ENCODE peak calls at places on chromosome 17, in seven cellular contexts. One of them, this sample, is unnamed.
A peak's percentile ranks its signal among the peaks of the same experiment; 100 is the strongest.

GRCh38 chr17:66715745-66716156 is 119.2 kb upstream of the CACNG5 start:
- DNase-seq in GM12878: peak; percentile 53
- DNase-seq in H1: no peak
- DNase-seq in HepG2: peak; percentile 69
- DNase-seq in HCT116: peak; percentile 64
- DNase-seq in K562: peak; percentile 62
- DNase-seq in SK-N-SH: peak; percentile 74
- DNase-seq in this sample: peak; percentile 80

GRCh38 chr17:45223541-45224528 is 2.1 kb downstream of the FMNL1 start:
- DNase-seq in K562: no peak
- DNase-seq in GM12878: no peak
- DNase-seq in SK-N-SH: no peak
- DNase-seq in HCT116: no peak
- DNase-seq in H1: no peak
- DNase-seq in HepG2: no peak
- DNase-seq in this sample: peak; percentile 36

GRCh38 chr17:77456951-77457548 is 316.3 kb downstream of the SEC14L1 start:
- DNase-seq in GM12878: no peak
- DNase-seq in H1: no peak
- DNase-seq in HCT116: no peak
- DNase-seq in HepG2: no peak
- DNase-seq in SK-N-SH: no peak
- DNase-seq in K562: no peak
- DNase-seq in this sample: no peak

GRCh38 chr17:1298616-1299015 is 19.2 kb downstream of the TRARG1 start:
- DNase-seq in SK-N-SH: no peak
- DNase-seq in K562: no peak
- DNase-seq in HCT116: no peak
- DNase-seq in H1: peak; percentile 73
- DNase-seq in GM12878: no peak
- DNase-seq in HepG2: no peak
- DNase-seq in this sample: no peak

GRCh38 chr17:29585080-29585751 is 4.2 kb downstream of the GIT1 start:
- DNase-seq in HCT116: no peak
- DNase-seq in H1: no peak
- DNase-seq in K562: peak; percentile 36
- DNase-seq in SK-N-SH: peak; percentile 24
- DNase-seq in GM12878: no peak
- DNase-seq in HepG2: no peak
- DNase-seq in this sample: no peak

GRCh38 chr17:78063489-78063888 is 65.1 kb downstream of the TMC6 start:
- DNase-seq in HCT116: no peak
- DNase-seq in HepG2: no peak
- DNase-seq in SK-N-SH: no peak
- DNase-seq in K562: no peak
- DNase-seq in GM12878: no peak
- DNase-seq in H1: no peak
- DNase-seq in this sample: no peak

GRCh38 chr17:67253379-67253778 is 8.4 kb upstream of the HELZ start:
- DNase-seq in SK-N-SH: no peak
- DNase-seq in H1: no peak
- DNase-seq in K562: no peak
- DNase-seq in HCT116: no peak
- DNase-seq in HepG2: no peak
- DNase-seq in GM12878: no peak
- DNase-seq in this sample: no peak

GRCh38 chr17:21013983-21014382 is 28.8 kb downstream of the USP22 start:
- DNase-seq in GM12878: no peak
- DNase-seq in HCT116: no peak
- DNase-seq in H1: no peak
- DNase-seq in HepG2: no peak
- DNase-seq in K562: no peak
- DNase-seq in SK-N-SH: no peak
- DNase-seq in this sample: no peak

GRCh38 chr17:29283496-29283895 is 10.5 kb downstream of the NUFIP2 start:
- DNase-seq in H1: no peak
- DNase-seq in HepG2: no peak
- DNase-seq in HCT116: no peak
- DNase-seq in GM12878: no peak
- DNase-seq in SK-N-SH: peak; percentile 49
- DNase-seq in K562: no peak
- DNase-seq in this sample: no peak

GRCh38 chr17:16122697-16123434 is 92.5 kb downstream of the NCOR1 start:
- DNase-seq in HepG2: no peak
- DNase-seq in GM12878: no peak
- DNase-seq in K562: no peak
- DNase-seq in H1: no peak
- DNase-seq in HCT116: no peak
- DNase-seq in SK-N-SH: no peak
- DNase-seq in this sample: no peak
- TF ChIP-seq JUND in HepG2: no peak
- TF ChIP-seq JUND in GM12878: no peak
- TF ChIP-seq JUND in K562: no peak
- TF ChIP-seq JUND in H1: no peak
- TF ChIP-seq JUND in HCT116: no peak
- TF ChIP-seq JUND in SK-N-SH: no peak
- TF ChIP-seq JUND in this sample: no peak

DNA sequence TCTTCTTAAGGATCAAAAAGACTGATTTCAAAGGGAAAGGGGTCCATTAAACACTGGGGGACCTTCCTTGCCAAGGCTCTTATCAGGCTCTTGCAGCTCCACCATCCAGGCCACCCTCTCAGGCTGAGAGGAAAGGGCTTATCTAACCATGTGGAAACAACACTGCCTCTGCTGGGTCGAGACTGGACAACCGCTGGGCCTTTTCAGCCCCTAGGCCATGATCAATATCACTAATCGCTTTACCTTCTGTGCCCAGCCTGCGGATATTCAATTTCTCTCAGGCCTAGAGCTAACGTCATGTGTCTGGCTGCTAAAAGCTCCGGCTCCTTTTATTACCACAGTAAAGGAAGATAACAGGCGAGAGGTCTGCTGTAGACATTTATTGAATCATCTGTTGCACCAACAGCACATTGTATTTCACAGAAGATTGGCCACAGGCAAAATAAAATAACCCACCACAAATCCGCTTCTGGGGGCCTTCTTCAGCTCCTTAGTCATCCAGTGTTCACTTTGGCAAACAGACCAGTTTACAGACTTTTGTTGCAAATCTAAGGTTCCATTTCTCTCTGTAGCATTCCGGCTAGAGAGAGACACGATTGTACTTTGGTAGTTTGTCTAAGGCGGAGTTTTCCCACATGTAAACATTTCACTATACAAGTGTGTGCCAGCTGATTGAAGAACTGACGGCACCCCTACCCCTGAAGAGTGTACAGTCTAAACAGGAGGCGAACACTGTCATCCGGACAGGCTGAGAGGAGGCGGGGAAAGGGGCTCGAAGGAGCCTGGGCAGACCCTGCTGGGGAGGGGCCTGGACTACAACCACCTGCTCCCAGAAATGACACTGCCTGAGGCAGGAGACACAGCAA is 13.9 kb downstream of the CYB561 start:
- DNase-seq in HepG2: peak; percentile 81
- DNase-seq in SK-N-SH: peak; percentile 92
- DNase-seq in GM12878: no peak
- DNase-seq in K562: peak; percentile 92
- DNase-seq in H1: no peak
- DNase-seq in HCT116: no peak
- DNase-seq in this sample: no peak
- TF ChIP-seq JUND in HepG2: no peak
- TF ChIP-seq JUND in SK-N-SH: peak; percentile 43
- TF ChIP-seq JUND in GM12878: no peak
- TF ChIP-seq JUND in K562: peak; percentile 52
- TF ChIP-seq JUND in H1: no peak
- TF ChIP-seq JUND in HCT116: no peak
- TF ChIP-seq JUND in this sample: no peak

DNA sequence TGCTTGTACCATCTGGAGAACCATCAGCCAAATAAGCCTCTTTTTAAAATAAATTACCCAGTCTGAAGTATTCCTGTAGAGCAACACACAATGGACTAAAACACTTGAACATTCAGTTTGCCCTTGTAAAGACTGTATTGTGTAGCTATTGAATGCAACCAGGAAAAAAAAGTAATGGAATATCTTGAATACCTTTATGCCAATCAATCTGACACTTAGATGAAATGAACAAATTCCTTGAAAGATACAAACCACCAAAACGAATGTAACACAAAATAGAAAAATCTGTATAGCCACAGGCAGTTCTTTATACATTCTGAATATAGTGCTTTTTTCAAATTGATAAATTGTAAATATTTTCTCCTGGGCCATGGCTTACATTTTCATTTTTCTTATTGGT is 63.3 kb upstream of the KCNJ16 start:
- DNase-seq in K562: no peak
- DNase-seq in H1: no peak
- DNase-seq in SK-N-SH: no peak
- DNase-seq in GM12878: no peak
- DNase-seq in HCT116: no peak
- DNase-seq in HepG2: no peak
- DNase-seq in this sample: no peak
- TF ChIP-seq JUND in K562: no peak
- TF ChIP-seq JUND in H1: no peak
- TF ChIP-seq JUND in SK-N-SH: no peak
- TF ChIP-seq JUND in GM12878: no peak
- TF ChIP-seq JUND in HCT116: no peak
- TF ChIP-seq JUND in HepG2: no peak
- TF ChIP-seq JUND in this sample: no peak

DNA sequence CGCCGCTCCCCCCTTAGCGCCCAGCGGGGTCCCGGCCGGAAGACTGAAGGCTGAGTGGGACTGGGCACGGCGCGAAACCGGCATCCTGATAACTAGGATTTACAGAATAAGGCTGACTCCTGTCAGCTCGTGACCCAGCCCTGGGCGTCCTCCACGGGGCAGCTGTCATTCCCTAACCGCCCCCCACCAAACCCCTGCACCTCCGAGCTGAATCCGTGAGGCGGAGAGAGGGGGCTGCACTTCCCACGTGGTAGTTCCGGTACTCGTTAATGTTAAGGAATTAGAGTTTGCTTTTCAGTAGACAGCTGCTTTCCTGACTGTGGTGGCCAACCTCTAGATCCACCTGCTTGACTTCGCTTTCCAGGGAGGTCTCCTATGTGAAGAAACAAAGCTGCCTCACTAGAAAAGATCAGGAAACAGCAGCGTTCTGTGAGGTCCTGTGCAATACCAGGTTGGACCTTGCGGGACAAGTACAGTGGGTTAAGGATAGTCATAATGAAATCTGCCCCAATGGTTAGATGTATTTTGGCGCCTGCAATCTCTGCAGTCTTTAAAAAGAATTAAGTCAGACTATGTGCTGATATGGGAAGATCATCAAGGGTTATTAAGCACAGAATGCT is 1.0 kb upstream of the WBP2 start:
- DNase-seq in H1: no peak
- DNase-seq in GM12878: no peak
- DNase-seq in HepG2: peak; percentile 64
- DNase-seq in SK-N-SH: no peak
- DNase-seq in K562: no peak
- DNase-seq in HCT116: no peak
- DNase-seq in this sample: no peak
- TF ChIP-seq JUND in H1: no peak
- TF ChIP-seq JUND in GM12878: no peak
- TF ChIP-seq JUND in HepG2: no peak
- TF ChIP-seq JUND in SK-N-SH: no peak
- TF ChIP-seq JUND in K562: no peak
- TF ChIP-seq JUND in HCT116: no peak
- TF ChIP-seq JUND in this sample: no peak